ENCODE peak calls at places on chromosome 15, in six cellular contexts. One of them, this sample, is unnamed.

GRCh38 chr15:70752142-70752754 is 11.1 kb downstream of the UACA start:
- DNase-seq in T-cell: no peak
- DNase-seq in stimulated activated CD8-positive, alpha-beta memory T cell treated with anti-CD3 and anti-CD28 coated beads, Interleukin-2, amount 100 ng/mL, for 1 hour: no peak
- DNase-seq in CD8-positive, alpha-beta memory T cell: no peak
- DNase-seq in foreskin keratinocyte: no peak
- DNase-seq in DMS 273 treated with DMSO at 0.1 percent for 48 hours: no peak
- DNase-seq in this sample: no peak

GRCh38 chr15:23734856-23735255 is 47.8 kb upstream of the NDN start:
- DNase-seq in T-cell: no peak
- DNase-seq in stimulated activated CD8-positive, alpha-beta memory T cell treated with anti-CD3 and anti-CD28 coated beads, Interleukin-2, amount 100 ng/mL, for 1 hour: no peak
- DNase-seq in CD8-positive, alpha-beta memory T cell: no peak
- DNase-seq in foreskin keratinocyte: no peak
- DNase-seq in DMS 273 treated with DMSO at 0.1 percent for 48 hours: no peak
- DNase-seq in this sample: no peak

GRCh38 chr15:78046796-78047341 is 30.6 kb downstream of the TBC1D2B start:
- DNase-seq in T-cell: no peak
- DNase-seq in stimulated activated CD8-positive, alpha-beta memory T cell treated with anti-CD3 and anti-CD28 coated beads, Interleukin-2, amount 100 ng/mL, for 1 hour: no peak
- DNase-seq in CD8-positive, alpha-beta memory T cell: no peak
- DNase-seq in foreskin keratinocyte: peak
- DNase-seq in DMS 273 treated with DMSO at 0.1 percent for 48 hours: no peak
- DNase-seq in this sample: peak

GRCh38 chr15:71219646-71220045 is 104.4 kb downstream of the THSD4 start:
- DNase-seq in T-cell: no peak
- DNase-seq in stimulated activated CD8-positive, alpha-beta memory T cell treated with anti-CD3 and anti-CD28 coated beads, Interleukin-2, amount 100 ng/mL, for 1 hour: no peak
- DNase-seq in CD8-positive, alpha-beta memory T cell: no peak
- DNase-seq in foreskin keratinocyte: peak
- DNase-seq in DMS 273 treated with DMSO at 0.1 percent for 48 hours: no peak
- DNase-seq in this sample: no peak

GRCh38 chr15:57640935-57641682 is 49.4 kb downstream of the MYZAP start:
- DNase-seq in T-cell: no peak
- DNase-seq in stimulated activated CD8-positive, alpha-beta memory T cell treated with anti-CD3 and anti-CD28 coated beads, Interleukin-2, amount 100 ng/mL, for 1 hour: no peak
- DNase-seq in CD8-positive, alpha-beta memory T cell: no peak
- DNase-seq in foreskin keratinocyte: peak
- DNase-seq in DMS 273 treated with DMSO at 0.1 percent for 48 hours: no peak
- DNase-seq in this sample: no peak

GRCh38 chr15:37900286-37901221 is 33.9 kb upstream of the TMCO5A start:
- DNase-seq in T-cell: no peak
- DNase-seq in stimulated activated CD8-positive, alpha-beta memory T cell treated with anti-CD3 and anti-CD28 coated beads, Interleukin-2, amount 100 ng/mL, for 1 hour: no peak
- DNase-seq in CD8-positive, alpha-beta memory T cell: no peak
- DNase-seq in foreskin keratinocyte: peak
- DNase-seq in DMS 273 treated with DMSO at 0.1 percent for 48 hours: no peak
- DNase-seq in this sample: no peak

GRCh38 chr15:33910741-33911140 is 57.6 kb upstream of the CHRM5 start:
- DNase-seq in T-cell: no peak
- DNase-seq in stimulated activated CD8-positive, alpha-beta memory T cell treated with anti-CD3 and anti-CD28 coated beads, Interleukin-2, amount 100 ng/mL, for 1 hour: no peak
- DNase-seq in CD8-positive, alpha-beta memory T cell: no peak
- DNase-seq in foreskin keratinocyte: peak
- DNase-seq in DMS 273 treated with DMSO at 0.1 percent for 48 hours: no peak
- DNase-seq in this sample: no peak

GRCh38 chr15:69537085-69537484 is 84.5 kb downstream of the RPLP1 start:
- DNase-seq in T-cell: no peak
- DNase-seq in stimulated activated CD8-positive, alpha-beta memory T cell treated with anti-CD3 and anti-CD28 coated beads, Interleukin-2, amount 100 ng/mL, for 1 hour: no peak
- DNase-seq in CD8-positive, alpha-beta memory T cell: no peak
- DNase-seq in foreskin keratinocyte: no peak
- DNase-seq in DMS 273 treated with DMSO at 0.1 percent for 48 hours: peak
- DNase-seq in this sample: no peak

GRCh38 chr15:58731756-58732535 is 17.6 kb downstream of the ADAM10 start:
- DNase-seq in T-cell: no peak
- DNase-seq in stimulated activated CD8-positive, alpha-beta memory T cell treated with anti-CD3 and anti-CD28 coated beads, Interleukin-2, amount 100 ng/mL, for 1 hour: no peak
- DNase-seq in CD8-positive, alpha-beta memory T cell: no peak
- DNase-seq in foreskin keratinocyte: peak
- DNase-seq in DMS 273 treated with DMSO at 0.1 percent for 48 hours: no peak
- DNase-seq in this sample: no peak